ENCODE peak calls at places on chromosomes 7 and 10, in seven cellular contexts. One of them, this sample, is unnamed.

GRCh38 chr10:48623607-48624132 is 18.8 kb upstream of the ARHGAP22 start:
- DNase-seq in brain microvascular endothelial cell: no peak
- DNase-seq in fibroblast of lung: no peak
- DNase-seq in neural crest cell: no peak
- DNase-seq in AG04450: no peak
- DNase-seq in bronchial epithelial cell: no peak
- DNase-seq in WERI-Rb-1: no peak
- DNase-seq in this sample: no peak

GRCh38 chr10:88901610-88902327 is 21.7 kb downstream of the STAMBPL1 start:
- DNase-seq in brain microvascular endothelial cell: no peak
- DNase-seq in WERI-Rb-1: no peak
- DNase-seq in AG04450: no peak
- DNase-seq in bronchial epithelial cell: no peak
- DNase-seq in fibroblast of lung: peak
- DNase-seq in neural crest cell: no peak
- DNase-seq in this sample: no peak

GRCh38 chr10:50248598-50248997 is 2.7 kb downstream of the ASAH2 start:
- DNase-seq in bronchial epithelial cell: no peak
- DNase-seq in neural crest cell: no peak
- DNase-seq in brain microvascular endothelial cell: no peak
- DNase-seq in WERI-Rb-1: no peak
- DNase-seq in AG04450: no peak
- DNase-seq in fibroblast of lung: no peak
- DNase-seq in this sample: no peak

GRCh38 chr10:114650266-114650665 is 7.8 kb downstream of the ABLIM1 start:
- DNase-seq in fibroblast of lung: no peak
- DNase-seq in WERI-Rb-1: no peak
- DNase-seq in brain microvascular endothelial cell: no peak
- DNase-seq in AG04450: no peak
- DNase-seq in neural crest cell: no peak
- DNase-seq in bronchial epithelial cell: peak
- DNase-seq in this sample: no peak

GRCh38 chr7:47741984-47742383 is 160.1 kb upstream of the TNS3 start:
- DNase-seq in brain microvascular endothelial cell: no peak
- DNase-seq in bronchial epithelial cell: no peak
- DNase-seq in fibroblast of lung: no peak
- DNase-seq in AG04450: no peak
- DNase-seq in WERI-Rb-1: no peak
- DNase-seq in neural crest cell: no peak
- DNase-seq in this sample: no peak

GRCh38 chr10:26741368-26741767 is 43.9 kb downstream of the PDSS1 start:
- DNase-seq in brain microvascular endothelial cell: no peak
- DNase-seq in bronchial epithelial cell: no peak
- DNase-seq in fibroblast of lung: no peak
- DNase-seq in neural crest cell: no peak
- DNase-seq in AG04450: no peak
- DNase-seq in WERI-Rb-1: no peak
- DNase-seq in this sample: no peak

GRCh38 chr10:124351481-124352220 is 67.1 kb downstream of the OAT start:
- DNase-seq in brain microvascular endothelial cell: no peak
- DNase-seq in WERI-Rb-1: no peak
- DNase-seq in bronchial epithelial cell: no peak
- DNase-seq in AG04450: no peak
- DNase-seq in neural crest cell: no peak
- DNase-seq in fibroblast of lung: no peak
- DNase-seq in this sample: no peak

GRCh38 chr10:3803884-3804741 is 19.1 kb upstream of the KLF6 start:
- DNase-seq in bronchial epithelial cell: no peak
- DNase-seq in neural crest cell: no peak
- DNase-seq in fibroblast of lung: peak
- DNase-seq in AG04450: no peak
- DNase-seq in WERI-Rb-1: no peak
- DNase-seq in brain microvascular endothelial cell: no peak
- DNase-seq in this sample: no peak

GRCh38 chr7:114539575-114539974 is 125.0 kb downstream of the FOXP2 start:
- DNase-seq in neural crest cell: no peak
- DNase-seq in WERI-Rb-1: peak
- DNase-seq in fibroblast of lung: no peak
- DNase-seq in brain microvascular endothelial cell: peak
- DNase-seq in AG04450: no peak
- DNase-seq in bronchial epithelial cell: peak
- DNase-seq in this sample: peak

GRCh38 chr7:127580612-127581011 is 4.8 kb downstream of the GCC1 start:
- DNase-seq in WERI-Rb-1: no peak
- DNase-seq in bronchial epithelial cell: no peak
- DNase-seq in fibroblast of lung: no peak
- DNase-seq in AG04450: no peak
- DNase-seq in neural crest cell: no peak
- DNase-seq in brain microvascular endothelial cell: no peak
- DNase-seq in this sample: no peak

GRCh38 chr7:127581716-127582115 is 3.7 kb downstream of the GCC1 start:
- DNase-seq in brain microvascular endothelial cell: no peak
- DNase-seq in bronchial epithelial cell: no peak
- DNase-seq in fibroblast of lung: no peak
- DNase-seq in AG04450: no peak
- DNase-seq in neural crest cell: no peak
- DNase-seq in WERI-Rb-1: no peak
- DNase-seq in this sample: no peak

GRCh38 chr7:127578711-127579275 is 6.6 kb downstream of the GCC1 start:
- DNase-seq in brain microvascular endothelial cell: no peak
- DNase-seq in fibroblast of lung: no peak
- DNase-seq in WERI-Rb-1: no peak
- DNase-seq in bronchial epithelial cell: no peak
- DNase-seq in neural crest cell: no peak
- DNase-seq in AG04450: no peak
- DNase-seq in this sample: no peak

GRCh38 chr7:127582361-127582760 is 3.0 kb downstream of the GCC1 start:
- DNase-seq in AG04450: no peak
- DNase-seq in neural crest cell: no peak
- DNase-seq in brain microvascular endothelial cell: peak
- DNase-seq in bronchial epithelial cell: no peak
- DNase-seq in fibroblast of lung: peak
- DNase-seq in WERI-Rb-1: no peak
- DNase-seq in this sample: no peak

GRCh38 chr7:127578036-127578684 is 7.2 kb downstream of the GCC1 start:
- DNase-seq in WERI-Rb-1: peak
- DNase-seq in AG04450: peak
- DNase-seq in fibroblast of lung: peak
- DNase-seq in neural crest cell: no peak
- DNase-seq in bronchial epithelial cell: peak
- DNase-seq in brain microvascular endothelial cell: peak
- DNase-seq in this sample: no peak
- TF ChIP-seq CTCF in WERI-Rb-1: peak
- TF ChIP-seq CTCF in AG04450: peak
- TF ChIP-seq CTCF in fibroblast of lung: peak
- TF ChIP-seq CTCF in neural crest cell: no peak
- TF ChIP-seq CTCF in bronchial epithelial cell: peak
- TF ChIP-seq CTCF in brain microvascular endothelial cell: peak
- TF ChIP-seq CTCF in this sample: no peak

DNA sequence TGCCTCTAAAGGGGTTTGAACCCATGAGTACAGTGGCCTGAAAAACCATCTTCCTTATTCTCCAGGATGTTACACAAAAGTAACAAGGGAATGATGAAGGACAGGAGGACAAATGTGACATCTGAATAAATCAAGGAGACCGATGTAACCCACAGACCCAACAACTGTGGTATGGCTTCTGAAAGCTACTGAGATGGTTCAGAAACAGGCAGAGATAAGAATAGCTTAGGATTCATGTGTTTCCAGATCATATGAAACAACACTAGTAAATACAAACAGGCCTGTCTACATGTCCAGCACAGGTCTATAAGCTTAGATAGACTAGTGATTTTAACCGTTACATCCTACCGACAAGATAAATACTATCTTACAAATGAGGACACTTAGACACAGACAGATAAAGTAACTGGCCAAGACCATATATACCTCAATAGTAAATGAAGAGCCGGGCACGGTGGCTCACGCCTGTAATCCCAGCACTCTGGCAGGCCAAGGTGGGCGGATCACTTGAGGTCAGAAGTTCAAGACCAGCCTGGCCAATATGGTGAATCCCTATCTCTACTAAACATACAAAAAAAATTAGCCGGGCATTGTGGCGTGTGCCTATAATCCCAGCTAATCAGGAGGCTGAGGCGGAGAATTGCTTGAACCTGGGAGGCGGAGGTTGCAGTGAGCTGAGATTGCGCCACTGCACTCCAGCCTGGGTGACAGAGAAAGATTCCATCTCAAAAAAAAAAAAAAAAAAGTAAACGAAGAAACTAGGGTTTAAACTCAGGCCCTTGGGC is 88.7 kb downstream of the SORBS1 start:
- DNase-seq in bronchial epithelial cell: no peak
- DNase-seq in AG04450: no peak
- DNase-seq in WERI-Rb-1: no peak
- DNase-seq in brain microvascular endothelial cell: no peak
- DNase-seq in fibroblast of lung: no peak
- DNase-seq in neural crest cell: no peak
- DNase-seq in this sample: no peak
- TF ChIP-seq CTCF in bronchial epithelial cell: no peak
- TF ChIP-seq CTCF in AG04450: no peak
- TF ChIP-seq CTCF in WERI-Rb-1: no peak
- TF ChIP-seq CTCF in brain microvascular endothelial cell: no peak
- TF ChIP-seq CTCF in fibroblast of lung: no peak
- TF ChIP-seq CTCF in neural crest cell: no peak
- TF ChIP-seq CTCF in this sample: no peak

DNA sequence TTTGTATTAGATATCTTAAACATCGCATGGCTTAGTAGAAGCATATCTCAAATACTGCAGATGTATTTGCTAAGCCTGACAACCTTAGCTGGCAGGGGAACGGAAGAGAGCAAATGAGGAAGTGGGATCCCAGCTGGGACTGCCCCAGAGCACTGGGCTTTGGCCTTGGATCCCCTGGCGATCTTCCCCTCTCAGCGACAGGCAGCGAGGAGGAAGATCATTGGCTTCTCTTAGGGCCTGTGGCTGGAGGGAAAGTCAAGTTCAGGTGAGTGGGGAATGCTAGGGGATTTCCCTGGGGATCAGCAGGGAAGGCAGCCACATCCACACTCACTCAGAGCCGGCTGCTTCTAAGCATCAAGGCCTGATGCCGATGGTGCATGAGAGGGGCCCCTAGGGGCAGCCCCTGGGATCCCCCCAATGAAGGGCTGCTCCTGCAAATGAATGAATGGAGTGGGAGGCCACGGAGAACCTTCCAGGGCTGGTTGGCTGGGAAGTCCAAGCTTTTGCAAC is 42.0 kb downstream of the LYZL2 start:
- DNase-seq in neural crest cell: no peak
- DNase-seq in WERI-Rb-1: no peak
- DNase-seq in brain microvascular endothelial cell: no peak
- DNase-seq in bronchial epithelial cell: no peak
- DNase-seq in AG04450: no peak
- DNase-seq in fibroblast of lung: no peak
- DNase-seq in this sample: no peak
- TF ChIP-seq CTCF in neural crest cell: no peak
- TF ChIP-seq CTCF in WERI-Rb-1: no peak
- TF ChIP-seq CTCF in brain microvascular endothelial cell: no peak
- TF ChIP-seq CTCF in bronchial epithelial cell: no peak
- TF ChIP-seq CTCF in AG04450: no peak
- TF ChIP-seq CTCF in fibroblast of lung: no peak
- TF ChIP-seq CTCF in this sample: no peak

DNA sequence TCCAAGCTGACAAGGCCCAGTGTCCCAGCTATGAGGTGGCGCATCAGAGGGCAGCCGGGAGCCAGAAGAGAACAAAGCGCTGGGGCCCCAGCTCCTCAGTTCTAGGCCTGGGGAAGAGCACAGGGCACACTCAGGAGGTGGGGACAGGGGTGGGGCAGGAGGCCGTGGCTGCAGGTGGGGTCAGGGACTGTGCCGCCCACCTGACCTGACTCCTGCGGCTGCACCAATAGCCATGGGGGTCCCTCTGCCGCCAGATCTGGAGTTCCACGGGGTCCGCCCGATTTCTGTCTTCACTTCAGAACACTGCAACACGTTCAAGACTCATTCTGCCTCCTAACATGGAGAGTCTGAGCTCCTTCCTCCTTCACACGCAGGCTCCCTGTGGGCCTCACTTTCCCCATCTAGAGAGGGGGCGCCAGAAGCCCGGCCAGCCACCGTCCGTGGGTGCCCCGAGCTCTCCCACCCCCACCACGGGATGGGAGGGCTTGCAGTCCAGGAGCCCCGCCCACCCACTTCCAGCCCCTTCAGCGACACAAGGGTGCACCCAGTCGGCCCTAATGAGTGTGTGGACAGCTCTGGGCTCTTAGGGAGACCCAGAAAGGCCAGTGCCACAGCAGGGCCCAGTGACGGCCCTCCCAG is 278.3 kb downstream of the MAD1L1 start:
- DNase-seq in brain microvascular endothelial cell: no peak
- DNase-seq in WERI-Rb-1: peak
- DNase-seq in neural crest cell: no peak
- DNase-seq in fibroblast of lung: no peak
- DNase-seq in bronchial epithelial cell: no peak
- DNase-seq in AG04450: no peak
- DNase-seq in this sample: no peak
- TF ChIP-seq CTCF in brain microvascular endothelial cell: no peak
- TF ChIP-seq CTCF in WERI-Rb-1: peak
- TF ChIP-seq CTCF in neural crest cell: no peak
- TF ChIP-seq CTCF in fibroblast of lung: no peak
- TF ChIP-seq CTCF in bronchial epithelial cell: no peak
- TF ChIP-seq CTCF in AG04450: no peak
- TF ChIP-seq CTCF in this sample: no peak